ENCODE peak calls at places on chromosome X, in four cellular contexts. One of them, this sample, is unnamed.
A peak's percentile ranks its signal among the peaks of the same experiment; 100 is the strongest.

GRCh38 chrX:49155243-49155899 is 7.2 kb upstream of the MAGIX start:
- ATAC-seq in activated CD8-positive, alpha-beta memory T cell treated with anti-CD3 and anti-CD28 coated beads, Interleukin-2, amount 10 ng/mL, durations not matched to agents 7 days and 5 days: peak; percentile 9
- ATAC-seq in sciatic nerve: peak; percentile 51
- ATAC-seq in left lung: peak; percentile 74
- ATAC-seq in this sample: peak; percentile 34

GRCh38 chrX:103092942-103093341 is at the start of gene NXF3:
- ATAC-seq in activated CD8-positive, alpha-beta memory T cell treated with anti-CD3 and anti-CD28 coated beads, Interleukin-2, amount 10 ng/mL, durations not matched to agents 7 days and 5 days: no peak
- ATAC-seq in left lung: no peak
- ATAC-seq in sciatic nerve: no peak
- ATAC-seq in this sample: no peak

GRCh38 chrX:85037114-85037513 is 33.4 kb downstream of the APOOL start:
- ATAC-seq in activated CD8-positive, alpha-beta memory T cell treated with anti-CD3 and anti-CD28 coated beads, Interleukin-2, amount 10 ng/mL, durations not matched to agents 7 days and 5 days: no peak
- ATAC-seq in sciatic nerve: no peak
- ATAC-seq in left lung: no peak
- ATAC-seq in this sample: no peak

GRCh38 chrX:39336709-39337294 is 535.5 kb downstream of the MID1IP1 start:
- ATAC-seq in left lung: peak; percentile 33
- ATAC-seq in activated CD8-positive, alpha-beta memory T cell treated with anti-CD3 and anti-CD28 coated beads, Interleukin-2, amount 10 ng/mL, durations not matched to agents 7 days and 5 days: peak; percentile 96
- ATAC-seq in sciatic nerve: peak; percentile 92
- ATAC-seq in this sample: no peak

GRCh38 chrX:1592863-1593201 is 1.4 kb downstream of the AKAP17A start:
- ATAC-seq in activated CD8-positive, alpha-beta memory T cell treated with anti-CD3 and anti-CD28 coated beads, Interleukin-2, amount 10 ng/mL, durations not matched to agents 7 days and 5 days: peak; percentile 4
- ATAC-seq in sciatic nerve: no peak
- ATAC-seq in left lung: peak; percentile 11
- ATAC-seq in this sample: peak; percentile 12

GRCh38 chrX:119605398-119605738 is 856 bp downstream of the NKRF start:
- ATAC-seq in activated CD8-positive, alpha-beta memory T cell treated with anti-CD3 and anti-CD28 coated beads, Interleukin-2, amount 10 ng/mL, durations not matched to agents 7 days and 5 days: peak; percentile 29
- ATAC-seq in left lung: peak; percentile 43
- ATAC-seq in sciatic nerve: peak; percentile 45
- ATAC-seq in this sample: peak; percentile 48

GRCh38 chrX:68114573-68115199 is 318.6 kb downstream of the OPHN1 start:
- ATAC-seq in activated CD8-positive, alpha-beta memory T cell treated with anti-CD3 and anti-CD28 coated beads, Interleukin-2, amount 10 ng/mL, durations not matched to agents 7 days and 5 days: no peak
- ATAC-seq in left lung: peak; percentile 62
- ATAC-seq in sciatic nerve: no peak
- ATAC-seq in this sample: no peak

GRCh38 chrX:131818297-131818936 is 204.7 kb upstream of the STK26 start:
- ATAC-seq in sciatic nerve: no peak
- ATAC-seq in activated CD8-positive, alpha-beta memory T cell treated with anti-CD3 and anti-CD28 coated beads, Interleukin-2, amount 10 ng/mL, durations not matched to agents 7 days and 5 days: no peak
- ATAC-seq in left lung: no peak
- ATAC-seq in this sample: no peak

GRCh38 chrX:23317799-23318724 is 16.6 kb upstream of the PTCHD1 start:
- ATAC-seq in activated CD8-positive, alpha-beta memory T cell treated with anti-CD3 and anti-CD28 coated beads, Interleukin-2, amount 10 ng/mL, durations not matched to agents 7 days and 5 days: no peak
- ATAC-seq in left lung: peak; percentile 96
- ATAC-seq in sciatic nerve: no peak
- ATAC-seq in this sample: peak; percentile 91

GRCh38 chrX:56947695-56948094 is 47.6 kb downstream of the SPIN3 start:
- ATAC-seq in left lung: no peak
- ATAC-seq in activated CD8-positive, alpha-beta memory T cell treated with anti-CD3 and anti-CD28 coated beads, Interleukin-2, amount 10 ng/mL, durations not matched to agents 7 days and 5 days: no peak
- ATAC-seq in sciatic nerve: no peak
- ATAC-seq in this sample: no peak

GRCh38 chrX:51743179-51743957 is at the start of gene GSPT2:
- ATAC-seq in sciatic nerve: peak; percentile 98
- ATAC-seq in left lung: peak; percentile 98
- ATAC-seq in activated CD8-positive, alpha-beta memory T cell treated with anti-CD3 and anti-CD28 coated beads, Interleukin-2, amount 10 ng/mL, durations not matched to agents 7 days and 5 days: peak; percentile 94
- ATAC-seq in this sample: peak; percentile 98

GRCh38 chrX:48938721-48939416 is 18.5 kb downstream of the OTUD5 start:
- ATAC-seq in activated CD8-positive, alpha-beta memory T cell treated with anti-CD3 and anti-CD28 coated beads, Interleukin-2, amount 10 ng/mL, durations not matched to agents 7 days and 5 days: peak; percentile 20
- ATAC-seq in sciatic nerve: no peak
- ATAC-seq in left lung: no peak
- ATAC-seq in this sample: no peak

GRCh38 chrX:124690495-124690894 is 344.1 kb downstream of the SH2D1A start:
- ATAC-seq in sciatic nerve: no peak
- ATAC-seq in activated CD8-positive, alpha-beta memory T cell treated with anti-CD3 and anti-CD28 coated beads, Interleukin-2, amount 10 ng/mL, durations not matched to agents 7 days and 5 days: no peak
- ATAC-seq in left lung: no peak
- ATAC-seq in this sample: no peak

GRCh38 chrX:427812-428725 is 41.4 kb upstream of the PPP2R3B start:
- ATAC-seq in activated CD8-positive, alpha-beta memory T cell treated with anti-CD3 and anti-CD28 coated beads, Interleukin-2, amount 10 ng/mL, durations not matched to agents 7 days and 5 days: no peak
- ATAC-seq in sciatic nerve: no peak
- ATAC-seq in left lung: no peak
- ATAC-seq in this sample: peak; percentile 58

GRCh38 chrX:20382518-20383291 is 116.0 kb upstream of the RPS6KA3 start:
- ATAC-seq in sciatic nerve: no peak
- ATAC-seq in left lung: no peak
- ATAC-seq in activated CD8-positive, alpha-beta memory T cell treated with anti-CD3 and anti-CD28 coated beads, Interleukin-2, amount 10 ng/mL, durations not matched to agents 7 days and 5 days: peak; percentile 64
- ATAC-seq in this sample: peak; percentile 87

GRCh38 chrX:8731579-8732395 is at the start of gene ANOS1:
- ATAC-seq in left lung: peak; percentile 96
- ATAC-seq in activated CD8-positive, alpha-beta memory T cell treated with anti-CD3 and anti-CD28 coated beads, Interleukin-2, amount 10 ng/mL, durations not matched to agents 7 days and 5 days: no peak
- ATAC-seq in sciatic nerve: peak; percentile 94
- ATAC-seq in this sample: no peak

GRCh38 chrX:118189628-118190027 is 73.0 kb upstream of the KLHL13 start:
- ATAC-seq in sciatic nerve: no peak
- ATAC-seq in activated CD8-positive, alpha-beta memory T cell treated with anti-CD3 and anti-CD28 coated beads, Interleukin-2, amount 10 ng/mL, durations not matched to agents 7 days and 5 days: no peak
- ATAC-seq in left lung: no peak
- ATAC-seq in this sample: peak; percentile 65